ENCODE peak calls at places on chromosomes 11 and 22, in ten cellular contexts. D is cardiac muscle cell; X is endothelial cell of umbilical vein; H is thoracic aorta; Z is CD8-positive, alpha-beta T cell; B is uterus; M is PC-3; O is colonic mucosa; E is ovary; A is heart right ventricle. S is an unnamed sample. For H3K4me1, the result is how much of the 10 kb centered on the place peaks cover.

GRCh38 chr22:19422440-19423301 is 8.9 kb downstream of the HIRA start:
- DNase-seq in D (no peak), X (no peak), H (no peak), Z (no peak), B (no peak), M (no peak), O (no peak), E (no peak), A (no peak), S (no peak)

GRCh38 chr22:49517211-49517610 is 310.5 kb downstream of the BRD1 start:
- DNase-seq in D (no peak), X (no peak), H (no peak), Z (no peak), B (no peak), M (no peak), O (no peak), E (no peak), A (no peak), S (no peak)

GRCh38 chr11:26841818-26842457 is 120.1 kb upstream of the SLC5A12 start:
- DNase-seq in D (no peak), X (no peak), H (peak), Z (no peak), B (no peak), M (no peak), O (no peak), E (no peak), A (no peak), S (no peak)

GRCh38 chr11:32643526-32643925 is 59.9 kb downstream of the EIF3M start:
- DNase-seq in D (no peak), X (no peak), H (no peak), Z (no peak), B (no peak), M (peak), O (no peak), E (no peak), A (no peak), S (no peak)

GRCh38 chr11:83521647-83522596 is 235.8 kb upstream of the CCDC90B start:
- DNase-seq in D (peak), X (no peak), H (no peak), Z (no peak), B (no peak), M (peak), O (no peak), E (no peak), A (no peak), S (no peak)

GRCh38 chr22:37906364-37907008 is 389 bp downstream of the MICALL1 start:
- DNase-seq in D (peak), X (no peak), H (no peak), Z (peak), B (peak), M (no peak), O (peak), E (no peak), A (peak), S (no peak)

GRCh38 chr11:29280452-29280851 is 736.4 kb downstream of the KCNA4 start:
- DNase-seq in D (no peak), X (peak), H (no peak), Z (no peak), B (no peak), M (peak), O (no peak), E (no peak), A (no peak), S (no peak)

GRCh38 chr11:68741536-68741935 is 9.8 kb downstream of the TESMIN start:
- DNase-seq in D (no peak), X (no peak), H (no peak), Z (no peak), B (no peak), M (no peak), O (no peak), E (no peak), A (no peak), S (no peak)

GRCh38 chr22:35349368-35349703 is 31.6 kb upstream of the HMOX1 start:
- DNase-seq in D (no peak), X (no peak), H (no peak), Z (no peak), B (no peak), M (no peak), O (no peak), E (no peak), A (no peak), S (no peak)

GRCh38 chr22:44632823-44633478 is 69.1 kb upstream of the PRR5 start:
- DNase-seq in D (no peak), X (no peak), H (no peak), Z (no peak), B (no peak), M (no peak), O (no peak), E (no peak), A (no peak), S (no peak)

GRCh38 chr11:15845261-15845660 is 511.1 kb downstream of the SOX6 start:
- DNase-seq in D (no peak), X (no peak), H (no peak), Z (no peak), B (no peak), M (no peak), O (no peak), E (no peak), A (no peak), S (no peak)

GRCh38 chr11:59611570-59612565 is 3.7 kb downstream of the OSBP start:
- DNase-seq in D (peak), X (peak), H (no peak), Z (no peak), B (no peak), M (peak), O (peak), E (no peak), A (no peak), S (no peak)

GRCh38 chr22:32695451-32695891 is 106.0 kb upstream of the TIMP3 start:
- DNase-seq in D (no peak), X (no peak), H (no peak), Z (no peak), B (no peak), M (peak), O (no peak), E (no peak), A (no peak), S (no peak)

GRCh38 chr11:115324569-115325432 is 179.4 kb downstream of the CADM1 start:
- DNase-seq in D (peak), X (peak), H (no peak), Z (no peak), B (no peak), M (peak), O (peak), E (peak), A (peak), S (no peak)

GRCh38 chr22:37304595-37305343 is 22.5 kb downstream of the CYTH4 start:
- DNase-seq in D (no peak), X (peak), H (no peak), Z (no peak), B (no peak), M (peak), O (no peak), E (no peak), A (no peak), S (no peak)

DNA sequence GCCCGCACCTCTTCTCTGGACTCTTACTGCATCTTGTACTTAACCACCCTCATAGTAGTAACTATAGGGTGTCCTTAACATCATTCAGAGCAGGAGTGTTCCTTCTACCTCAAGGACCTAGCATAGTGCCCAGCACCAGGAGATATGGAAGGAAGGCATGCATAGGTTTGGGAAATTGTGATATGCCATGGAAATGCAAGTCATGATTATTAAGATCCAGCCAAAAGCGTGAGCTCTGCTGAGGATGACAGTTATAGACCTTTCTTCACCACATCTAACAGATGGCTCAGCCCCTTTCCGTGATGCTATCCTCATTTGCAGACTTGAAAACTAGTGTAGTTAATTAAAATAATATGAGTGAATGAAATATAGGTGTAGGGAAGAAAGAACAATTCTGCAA is 746.1 kb downstream of the NTM start:
- DNase-seq in D (no peak), X (no peak), H (no peak), Z (no peak), B (no peak), M (no peak), O (no peak), E (no peak), A (no peak), S (no peak)
- H3K4me1 ChIP-seq in D (under half), X (under half), H (under half), Z (under half), B (under half), M (under half), O (under half), E (under half), A (under half), S (under half)

GRCh38 chr22:31680764-31681624 is 19.0 kb upstream of the PISD start:
- DNase-seq in D (no peak), X (no peak), H (no peak), Z (no peak), B (no peak), M (peak), O (peak), E (no peak), A (no peak), S (no peak)
- TF ChIP-seq CTCF in D (no peak), X (no peak), H (no peak), Z (no peak), B (no peak), M (no peak), O (no peak), E (no peak), A (no peak), S (no peak)

GRCh38 chr11:41996558-41996957 is 537.1 kb upstream of the LRRC4C start:
- DNase-seq in D (no peak), X (no peak), H (no peak), Z (no peak), B (no peak), M (no peak), O (no peak), E (no peak), A (no peak), S (no peak)

DNA sequence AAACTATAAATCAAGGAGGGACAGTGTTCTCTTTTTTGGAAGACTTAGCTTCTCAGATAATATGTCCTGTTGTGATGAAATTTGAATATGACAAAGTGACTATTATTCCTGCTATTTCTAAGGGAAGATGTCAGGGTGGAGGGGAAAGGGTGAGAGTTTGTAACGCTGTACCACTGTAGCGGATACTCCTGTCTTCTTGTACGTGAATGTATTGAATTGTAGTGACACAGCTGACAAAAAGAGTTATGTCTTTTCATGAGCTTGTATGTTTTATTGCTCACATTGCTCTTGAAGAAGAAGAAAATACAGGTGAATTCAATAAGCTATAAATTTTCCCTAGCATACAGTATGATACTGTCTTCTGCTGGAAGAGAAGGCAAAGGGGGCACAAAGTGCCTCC is 538.4 kb upstream of the LRRC4C start:
- DNase-seq in D (no peak), X (no peak), H (no peak), Z (no peak), B (no peak), M (no peak), O (no peak), E (no peak), A (no peak), S (no peak)
- H3K4me1 ChIP-seq in D (under half), X (under half), H (under half), Z (under half), B (under half), M (under half), O (under half), E (under half), A (under half), S (under half)

GRCh38 chr11:129270471-129270870 is 78.3 kb upstream of the ARHGAP32 start:
- DNase-seq in D (no peak), X (no peak), H (no peak), Z (no peak), B (no peak), M (no peak), O (no peak), E (no peak), A (no peak), S (no peak)
- TF ChIP-seq CTCF in D (no peak), X (no peak), H (no peak), Z (no peak), B (no peak), M (no peak), O (no peak), E (no peak), A (no peak), S (no peak)

GRCh38 chr22:23218867-23219251 is 38.5 kb downstream of the BCR start:
- DNase-seq in D (peak), X (peak), H (no peak), Z (no peak), B (no peak), M (no peak), O (peak), E (peak), A (no peak), S (no peak)
- H3K4me1 ChIP-seq in D (under half), X (half or more), H (half or more), Z (half or more), B (under half), M (under half), O (under half), E (under half), A (under half), S (half or more)

GRCh38 chr11:57619331-57619730 is 21.8 kb downstream of the SERPING1 start:
- DNase-seq in D (no peak), X (no peak), H (no peak), Z (no peak), B (no peak), M (no peak), O (no peak), E (no peak), A (no peak), S (no peak)
- TF ChIP-seq CTCF in D (peak), X (no peak), H (no peak), Z (no peak), B (no peak), M (peak), O (no peak), E (no peak), A (no peak), S (no peak)

S was measured in tibial artery.